ENCODE peak calls at places on chromosomes 16 and 17, in five cellular contexts. One of them, this sample, is unnamed.

GRCh38 chr17:45040459-45040858 is 11.0 kb downstream of the DCAKD start:
- DNase-seq in A549: no peak
- DNase-seq in K562: no peak
- DNase-seq in GM12878: no peak
- DNase-seq in HepG2: no peak
- DNase-seq in this sample: no peak

GRCh38 chr17:42365136-42365535 is 23.1 kb downstream of the STAT3 start:
- DNase-seq in A549: peak; percentile 31
- DNase-seq in K562: peak; percentile 41
- DNase-seq in GM12878: no peak
- DNase-seq in HepG2: no peak
- DNase-seq in this sample: peak; percentile 87

GRCh38 chr17:64152428-64153125 is 22.6 kb upstream of the ERN1 start:
- DNase-seq in A549: no peak
- DNase-seq in K562: no peak
- DNase-seq in GM12878: no peak
- DNase-seq in HepG2: no peak
- DNase-seq in this sample: no peak

GRCh38 chr16:91484-91883 is 13.5 kb downstream of the MPG start:
- DNase-seq in A549: no peak
- DNase-seq in K562: no peak
- DNase-seq in GM12878: no peak
- DNase-seq in HepG2: no peak
- DNase-seq in this sample: no peak

GRCh38 chr16:69408451-69408850 is 16.0 kb upstream of the CYB5B start:
- DNase-seq in A549: peak; percentile 88
- DNase-seq in K562: no peak
- DNase-seq in GM12878: no peak
- DNase-seq in HepG2: no peak
- DNase-seq in this sample: no peak

GRCh38 chr17:3944485-3945388 is 19.5 kb downstream of the ATP2A3 start:
- DNase-seq in A549: peak; percentile 36
- DNase-seq in K562: peak; percentile 95
- DNase-seq in GM12878: no peak
- DNase-seq in HepG2: no peak
- DNase-seq in this sample: peak; percentile 26

GRCh38 chr17:71203953-71204352 is 916.9 kb upstream of the SOX9 start:
- DNase-seq in A549: no peak
- DNase-seq in K562: no peak
- DNase-seq in GM12878: no peak
- DNase-seq in HepG2: no peak
- DNase-seq in this sample: peak; percentile 33

GRCh38 chr16:69381231-69381630 is 4.6 kb downstream of the TERF2 start:
- DNase-seq in A549: no peak
- DNase-seq in K562: no peak
- DNase-seq in GM12878: no peak
- DNase-seq in HepG2: no peak
- DNase-seq in this sample: peak; percentile 10

GRCh38 chr17:58303981-58304734 is 23.4 kb upstream of the MPO start:
- DNase-seq in A549: peak; percentile 63
- DNase-seq in K562: peak; percentile 89
- DNase-seq in GM12878: no peak
- DNase-seq in HepG2: peak; percentile 52
- DNase-seq in this sample: peak; percentile 23

GRCh38 chr17:59727817-59728533 is 20.5 kb downstream of the VMP1 start:
- DNase-seq in A549: no peak
- DNase-seq in K562: no peak
- DNase-seq in GM12878: no peak
- DNase-seq in HepG2: no peak
- DNase-seq in this sample: no peak

GRCh38 chr17:40452921-40453378 is 9.7 kb downstream of the IGFBP4 start:
- DNase-seq in A549: peak; percentile 57
- DNase-seq in K562: no peak
- DNase-seq in GM12878: no peak
- DNase-seq in HepG2: no peak
- DNase-seq in this sample: peak; percentile 64

GRCh38 chr17:17983776-17984175 is 11.1 kb downstream of the DRC3 start:
- DNase-seq in A549: no peak
- DNase-seq in K562: no peak
- DNase-seq in GM12878: no peak
- DNase-seq in HepG2: no peak
- DNase-seq in this sample: no peak

GRCh38 chr17:81515530-81516041 is 3.0 kb upstream of the ACTG1 start:
- DNase-seq in A549: no peak
- DNase-seq in K562: no peak
- DNase-seq in GM12878: no peak
- DNase-seq in HepG2: no peak
- DNase-seq in this sample: no peak

GRCh38 chr16:51376080-51376479 is 225.0 kb upstream of the SALL1 start:
- DNase-seq in A549: peak; percentile 8
- DNase-seq in K562: no peak
- DNase-seq in GM12878: no peak
- DNase-seq in HepG2: no peak
- DNase-seq in this sample: no peak

GRCh38 chr17:49257296-49257695 is 26.7 kb upstream of the PHOSPHO1 start:
- DNase-seq in A549: no peak
- DNase-seq in K562: no peak
- DNase-seq in GM12878: no peak
- DNase-seq in HepG2: no peak
- DNase-seq in this sample: no peak

GRCh38 chr17:81427446-81428120 is 32.3 kb downstream of the BAHCC1 start:
- DNase-seq in A549: no peak
- DNase-seq in K562: no peak
- DNase-seq in GM12878: no peak
- DNase-seq in HepG2: no peak
- DNase-seq in this sample: no peak

GRCh38 chr17:69967910-69968411 is 107.1 kb upstream of the KCNJ16 start:
- DNase-seq in A549: no peak
- DNase-seq in K562: no peak
- DNase-seq in GM12878: no peak
- DNase-seq in HepG2: no peak
- DNase-seq in this sample: peak; percentile 98

GRCh38 chr16:24452724-24453123 is 86.6 kb upstream of the RBBP6 start:
- DNase-seq in A549: no peak
- DNase-seq in K562: no peak
- DNase-seq in GM12878: no peak
- DNase-seq in HepG2: no peak
- DNase-seq in this sample: no peak

GRCh38 chr16:55372792-55373488 is 48.9 kb downstream of the IRX6 start:
- DNase-seq in A549: no peak
- DNase-seq in K562: no peak
- DNase-seq in GM12878: no peak
- DNase-seq in HepG2: no peak
- DNase-seq in this sample: no peak

GRCh38 chr17:56545930-56546329 is 47.6 kb upstream of the NOG start:
- DNase-seq in A549: no peak
- DNase-seq in K562: no peak
- DNase-seq in GM12878: no peak
- DNase-seq in HepG2: no peak
- DNase-seq in this sample: no peak

GRCh38 chr17:27155866-27156265 is 138.0 kb upstream of the WSB1 start:
- DNase-seq in A549: no peak
- DNase-seq in K562: peak; percentile 4
- DNase-seq in GM12878: no peak
- DNase-seq in HepG2: no peak
- DNase-seq in this sample: no peak

GRCh38 chr16:424623-425081 is 797 bp upstream of the RAB11FIP3 start:
- DNase-seq in A549: peak; percentile 40
- DNase-seq in K562: peak; percentile 26
- DNase-seq in GM12878: no peak
- DNase-seq in HepG2: no peak
- DNase-seq in this sample: no peak

GRCh38 chr16:2280981-2281542 is 13.1 kb upstream of the RNPS1 start:
- DNase-seq in A549: no peak
- DNase-seq in K562: no peak
- DNase-seq in GM12878: no peak
- DNase-seq in HepG2: no peak
- DNase-seq in this sample: no peak

GRCh38 chr17:429589-429988 is 77.0 kb upstream of the RPH3AL start:
- DNase-seq in A549: no peak
- DNase-seq in K562: no peak
- DNase-seq in GM12878: no peak
- DNase-seq in HepG2: no peak
- DNase-seq in this sample: no peak

GRCh38 chr16:29820271-29820701 is at the start of gene MVP:
- DNase-seq in A549: peak; percentile 56
- DNase-seq in K562: peak; percentile 51
- DNase-seq in GM12878: no peak
- DNase-seq in HepG2: no peak
- DNase-seq in this sample: peak; percentile 57

GRCh38 chr17:78812849-78813248 is 27.8 kb downstream of the USP36 start:
- DNase-seq in A549: no peak
- DNase-seq in K562: no peak
- DNase-seq in GM12878: no peak
- DNase-seq in HepG2: no peak
- DNase-seq in this sample: no peak

GRCh38 chr16:87464691-87465300 is 28.0 kb downstream of the ZCCHC14 start:
- DNase-seq in A549: no peak
- DNase-seq in K562: peak; percentile 69
- DNase-seq in GM12878: no peak
- DNase-seq in HepG2: no peak
- DNase-seq in this sample: peak; percentile 96
- H3K4me1 ChIP-seq in A549: peaks cover 24% of the 10 kb centered on the region
- H3K4me1 ChIP-seq in K562: peaks cover 32% of the 10 kb centered on the region
- H3K4me1 ChIP-seq in GM12878: peaks cover 7% of the 10 kb centered on the region
- H3K4me1 ChIP-seq in HepG2: peaks cover 62% of the 10 kb centered on the region
- H3K4me1 ChIP-seq in this sample: peaks cover 23% of the 10 kb centered on the region

DNA sequence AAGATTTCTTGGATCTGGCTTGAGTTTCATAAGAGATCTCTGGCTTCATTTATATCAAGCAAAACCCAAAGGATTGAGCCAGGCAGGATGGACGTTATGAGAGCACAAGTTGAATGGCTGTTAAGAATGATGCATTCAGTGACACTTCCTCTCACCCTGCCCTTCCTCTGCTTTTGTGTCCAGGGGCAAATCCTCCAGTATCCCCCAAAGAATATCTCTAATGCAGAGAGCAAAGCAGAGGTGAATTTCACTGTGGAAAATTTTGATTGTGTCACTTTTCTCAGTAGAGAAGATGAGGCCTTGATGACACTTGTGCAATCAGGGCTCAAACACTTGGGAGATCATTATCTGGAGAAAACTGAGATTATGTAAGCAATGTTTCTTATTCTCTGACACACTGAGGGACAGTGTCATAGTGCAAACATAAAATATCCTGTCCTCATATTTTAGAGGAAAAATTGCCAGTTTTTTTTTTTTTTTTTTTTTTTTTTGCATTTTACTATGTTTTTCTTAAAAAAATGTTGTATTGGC is 25.3 kb downstream of the MARCHF10 start:
- DNase-seq in A549: peak; percentile 40
- DNase-seq in K562: no peak
- DNase-seq in GM12878: no peak
- DNase-seq in HepG2: no peak
- DNase-seq in this sample: no peak
- TF ChIP-seq SMC3 in A549: no peak
- TF ChIP-seq SMC3 in K562: no peak
- TF ChIP-seq SMC3 in GM12878: no peak
- TF ChIP-seq SMC3 in HepG2: no peak
- TF ChIP-seq SMC3 in this sample: no peak

GRCh38 chr17:7706631-7707354 is 1.8 kb downstream of the EFNB3 start:
- DNase-seq in A549: no peak
- DNase-seq in K562: no peak
- DNase-seq in GM12878: no peak
- DNase-seq in HepG2: no peak
- DNase-seq in this sample: no peak

GRCh38 chr17:7702776-7703175 is 2.2 kb upstream of the EFNB3 start:
- DNase-seq in A549: no peak
- DNase-seq in K562: no peak
- DNase-seq in GM12878: no peak
- DNase-seq in HepG2: no peak
- DNase-seq in this sample: no peak

GRCh38 chr17:7705269-7706255 is 560 bp downstream of the EFNB3 start:
- DNase-seq in A549: no peak
- DNase-seq in K562: no peak
- DNase-seq in GM12878: no peak
- DNase-seq in HepG2: no peak
- DNase-seq in this sample: no peak

GRCh38 chr17:7703584-7704574 is 1.1 kb upstream of the EFNB3 start:
- DNase-seq in A549: peak; percentile 77
- DNase-seq in K562: peak; percentile 36
- DNase-seq in GM12878: no peak
- DNase-seq in HepG2: peak; percentile 18
- DNase-seq in this sample: no peak

DNA sequence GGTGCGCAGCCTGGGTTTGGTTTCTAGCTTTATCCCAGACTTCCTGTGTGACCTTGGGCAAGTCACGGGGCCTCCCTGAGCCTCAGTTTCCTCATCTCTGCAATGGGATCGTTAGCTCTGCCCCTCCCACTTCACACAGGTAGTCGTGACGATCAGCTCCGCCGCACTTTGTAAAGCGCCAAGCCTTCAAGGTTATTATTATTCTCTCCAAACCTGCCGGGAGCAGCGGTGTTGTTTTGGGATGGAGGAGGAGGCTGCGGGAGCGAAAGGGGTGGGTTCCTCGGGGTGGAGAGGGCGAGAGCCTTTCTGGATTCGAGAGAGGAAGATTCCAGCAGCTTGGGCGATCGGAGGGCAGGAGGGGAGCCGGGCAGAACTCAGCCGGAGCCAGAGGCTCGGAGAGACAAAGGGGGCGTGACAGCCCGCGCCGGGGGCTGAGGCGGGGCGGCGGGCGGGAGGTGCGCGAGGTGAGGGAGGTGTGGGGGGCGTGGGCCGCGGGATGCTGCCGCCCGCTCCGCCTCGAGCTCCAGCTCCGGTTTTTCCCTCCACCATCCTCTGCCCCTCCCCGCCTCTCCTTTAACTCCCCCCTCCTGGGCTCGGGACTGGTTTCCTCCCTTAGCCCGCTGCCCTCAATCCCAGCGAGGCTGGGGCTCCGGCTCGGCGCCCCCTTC is at the start of gene EFNB3:
- DNase-seq in A549: peak; percentile 38
- DNase-seq in K562: no peak
- DNase-seq in GM12878: no peak
- DNase-seq in HepG2: no peak
- DNase-seq in this sample: no peak
- TF ChIP-seq BHLHE40 in A549: no peak
- TF ChIP-seq BHLHE40 in K562: no peak
- TF ChIP-seq BHLHE40 in GM12878: no peak
- TF ChIP-seq BHLHE40 in HepG2: no peak
- TF ChIP-seq BHLHE40 in this sample: no peak

GRCh38 chr16:85640606-85641005 is 27.5 kb downstream of the GSE1 start:
- DNase-seq in A549: no peak
- DNase-seq in K562: no peak
- DNase-seq in GM12878: no peak
- DNase-seq in HepG2: no peak
- DNase-seq in this sample: no peak

GRCh38 chr16:85640254-85640558 is 27.1 kb downstream of the GSE1 start:
- DNase-seq in A549: no peak
- DNase-seq in K562: no peak
- DNase-seq in GM12878: no peak
- DNase-seq in HepG2: no peak
- DNase-seq in this sample: no peak

GRCh38 chr16:85642762-85643281 is 29.7 kb downstream of the GSE1 start:
- DNase-seq in A549: no peak
- DNase-seq in K562: no peak
- DNase-seq in GM12878: no peak
- DNase-seq in HepG2: no peak
- DNase-seq in this sample: no peak

GRCh38 chr16:85641776-85642176 is 28.7 kb downstream of the GSE1 start:
- DNase-seq in A549: peak; percentile 35
- DNase-seq in K562: no peak
- DNase-seq in GM12878: no peak
- DNase-seq in HepG2: no peak
- DNase-seq in this sample: no peak

GRCh38 chr16:85641305-85641704 is 28.2 kb downstream of the GSE1 start:
- DNase-seq in A549: no peak
- DNase-seq in K562: no peak
- DNase-seq in GM12878: no peak
- DNase-seq in HepG2: no peak
- DNase-seq in this sample: no peak
- H3K4me1 ChIP-seq in A549: peaks cover 15% of the 10 kb centered on the region
- H3K4me1 ChIP-seq in K562: peaks cover 86% of the 10 kb centered on the region
- H3K4me1 ChIP-seq in GM12878: no peaks in the 10 kb centered on the region
- H3K4me1 ChIP-seq in HepG2: peaks cover 29% of the 10 kb centered on the region
- H3K4me1 ChIP-seq in this sample: peaks cover 2% of the 10 kb centered on the region

This sample was measured in IMR-90.